ENCODE peak calls at places on chromosomes 4 and X, in eight cellular contexts. A, B, G, O, L, H, I and Y are unnamed samples.

GRCh38 chr4:7862561-7863200 is 77.0 kb downstream of the AFAP1 start:
- DNase-seq in A (no peak), B (no peak), G (no peak), O (no peak), L (no peak), H (no peak), I (no peak), Y (no peak)

GRCh38 chr4:188619456-188620149 is 480.4 kb downstream of the TRIML1 start:
- DNase-seq in A (no peak), B (no peak), G (no peak), O (no peak), L (no peak), H (no peak), I (no peak), Y (no peak)

GRCh38 chrX:40016702-40017101 is 81.1 kb downstream of the BCOR start:
- DNase-seq in A (no peak), B (no peak), G (no peak), O (no peak), L (no peak), H (no peak), I (no peak), Y (no peak)

GRCh38 chr4:62816566-62816965 is 1592.7 kb downstream of the TECRL start:
- DNase-seq in A (no peak), B (no peak), G (no peak), O (no peak), L (no peak), H (no peak), I (peak; percentile 7), Y (peak; percentile 22)

GRCh38 chr4:33685939-33686338 is 2558.4 kb downstream of the ARAP2 start:
- DNase-seq in A (no peak), B (no peak), G (no peak), O (no peak), L (no peak), H (no peak), I (no peak), Y (no peak)

GRCh38 chr4:75623036-75623435 is 7.3 kb downstream of the CDKL2 start:
- DNase-seq in A (no peak), B (no peak), G (no peak), O (no peak), L (no peak), H (no peak), I (no peak), Y (no peak)

GRCh38 chr4:25013756-25014737 is 16.7 kb downstream of the LGI2 start:
- DNase-seq in A (no peak), B (peak; percentile 16), G (no peak), O (no peak), L (no peak), H (no peak), I (no peak), Y (no peak)

GRCh38 chr4:33395731-33396485 is 2675.7 kb downstream of the PCDH7 start:
- DNase-seq in A (no peak), B (no peak), G (no peak), O (no peak), L (no peak), H (no peak), I (no peak), Y (no peak)

GRCh38 chrX:149937881-149938426 is 337 bp downstream of the EOLA2 start:
- DNase-seq in A (no peak), B (no peak), G (no peak), O (no peak), L (no peak), H (no peak), I (no peak), Y (no peak)